ENCODE peak calls at places on chromosomes 3 and 15, in four cellular contexts. C, Y, F and L are unnamed samples.

GRCh38 chr3:50242778-50243551 is 7.0 kb downstream of the GNAI2 start:
- DNase-seq in F (peak), C (peak), Y (peak), L (peak)

GRCh38 chr15:31323627-31324026 is 3.0 kb upstream of the KLF13 start:
- DNase-seq in C (no peak), Y (peak), F (no peak), L (no peak)

GRCh38 chr3:81620813-81621212 is 140.6 kb downstream of the GBE1 start:
- DNase-seq in F (no peak), Y (no peak), C (no peak), L (no peak)

GRCh38 chr3:106058485-106058884 is 189.7 kb upstream of the CBLB start:
- DNase-seq in Y (no peak), F (no peak), C (no peak), L (no peak)

GRCh38 chr15:70726753-70727152 is 36.6 kb downstream of the UACA start:
- DNase-seq in C (no peak), Y (no peak), F (peak), L (no peak)

GRCh38 chr3:115808239-115808638 is 184.9 kb downstream of the GAP43 start:
- DNase-seq in C (no peak), Y (no peak), F (no peak), L (no peak)

GRCh38 chr3:160616721-160617120 is 51.4 kb upstream of the KPNA4 start:
- DNase-seq in F (peak), Y (no peak), C (no peak), L (peak)

GRCh38 chr3:170486398-170486797 is 67.7 kb downstream of the CLDN11 start:
- DNase-seq in F (no peak), Y (no peak), C (no peak), L (no peak)

GRCh38 chr15:41936649-41937567 is 35.4 kb downstream of the EHD4 start:
- DNase-seq in C (no peak), Y (peak), F (peak), L (peak)

GRCh38 chr3:43221076-43221475 is 65.3 kb upstream of the SNRK start:
- DNase-seq in F (peak), Y (no peak), C (no peak), L (no peak)

GRCh38 chr15:101112336-101113113 is 139.3 kb downstream of the CHSY1 start:
- DNase-seq in Y (no peak), C (no peak), F (no peak), L (no peak)

GRCh38 chr3:115986555-115987207 is 363.4 kb downstream of the GAP43 start:
- DNase-seq in Y (peak), F (peak), C (no peak), L (peak)

GRCh38 chr15:96626936-96627577 is 296.6 kb downstream of the NR2F2 start:
- DNase-seq in C (no peak), F (no peak), Y (no peak), L (no peak)

GRCh38 chr15:80982205-80982604 is 7.4 kb downstream of the MESD start:
- DNase-seq in F (no peak), C (no peak), Y (peak), L (no peak)

GRCh38 chr3:8220291-8220690 is 281.3 kb upstream of the LMCD1 start:
- DNase-seq in C (no peak), Y (no peak), F (no peak), L (no peak)

GRCh38 chr3:24119321-24119751 is 174.2 kb downstream of the NR1D2 start:
- DNase-seq in F (peak), Y (no peak), C (no peak), L (peak)

GRCh38 chr3:154100556-154100955 is 20.6 kb upstream of the ARHGEF26 start:
- DNase-seq in Y (no peak), F (no peak), C (no peak), L (no peak)

GRCh38 chr15:38699633-38700230 is 135.1 kb upstream of the RASGRP1 start:
- DNase-seq in C (peak), F (peak), Y (peak), L (peak)

GRCh38 chr3:186902154-186902553 is 28.2 kb upstream of the ST6GAL1 start:
- DNase-seq in F (peak), C (no peak), Y (no peak), L (no peak)

GRCh38 chr3:50187750-50188149 is 3.7 kb upstream of the GNAT1 start:
- DNase-seq in F (no peak), C (no peak), Y (no peak), L (no peak)

GRCh38 chr3:151479452-151479851 is 18.6 kb upstream of the IGSF10 start:
- DNase-seq in Y (no peak), C (no peak), F (no peak), L (no peak)

GRCh38 chr3:120258009-120258408 is 27.0 kb downstream of the GPR156 start:
- DNase-seq in C (no peak), F (no peak), Y (no peak), L (no peak)

GRCh38 chr3:68915973-68916372 is 16.4 kb downstream of the TAFA4 start:
- DNase-seq in Y (no peak), F (no peak), C (no peak), L (no peak)

GRCh38 chr15:25249236-25250010 is 189.4 kb downstream of the UBE3A start:
- DNase-seq in C (peak), F (no peak), Y (no peak), L (no peak)

GRCh38 chr3:171939578-171939977 is 96.4 kb downstream of the TMEM212 start:
- DNase-seq in C (no peak), F (no peak), Y (no peak), L (no peak)

GRCh38 chr3:45320986-45321385 is 67.4 kb upstream of the LARS2 start:
- DNase-seq in C (no peak), F (no peak), Y (no peak), L (no peak)

GRCh38 chr15:65962187-65962586 is 92.9 kb downstream of the RAB11A start:
- DNase-seq in F (no peak), C (no peak), Y (no peak), L (peak)

GRCh38 chr3:86109434-86109833 is 881.5 kb downstream of the VGLL3 start:
- DNase-seq in C (no peak), F (no peak), Y (no peak), L (no peak)

GRCh38 chr15:82146990-82147461 is 101.2 kb upstream of the MEX3B start:
- DNase-seq in C (no peak), Y (no peak), F (peak), L (peak)

GRCh38 chr3:192444096-192444790 is 283.1 kb downstream of the FGF12 start:
- DNase-seq in C (peak), Y (peak), F (peak), L (peak)

GRCh38 chr15:79212589-79213139 is 69.9 kb upstream of the ANKRD34C start:
- DNase-seq in C (no peak), Y (no peak), F (no peak), L (no peak)

GRCh38 chr15:32833323-32833944 is 115.6 kb downstream of the GREM1 start:
- DNase-seq in F (no peak), C (no peak), Y (peak), L (no peak)

DNA sequence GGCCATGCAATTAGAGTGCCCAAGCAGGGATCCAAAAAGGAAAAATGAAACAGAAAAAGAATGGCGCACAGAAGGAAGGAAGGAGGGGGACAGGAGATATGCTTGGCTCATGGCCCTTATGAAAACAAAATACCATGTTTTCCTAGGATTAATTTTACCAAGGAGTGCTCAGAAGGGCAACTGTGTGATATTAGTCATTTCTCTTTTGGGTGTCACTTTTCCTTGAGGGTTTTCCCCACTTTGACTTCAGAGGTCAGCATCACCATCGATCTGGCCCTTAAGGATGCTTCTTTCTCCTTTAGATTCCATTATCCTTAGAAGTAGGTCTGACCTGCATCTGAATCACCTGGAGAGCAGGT is 1.4 kb downstream of the PARP14 start:
- DNase-seq in C (no peak), Y (no peak), F (no peak), L (no peak)
- H3K4me3 ChIP-seq in C (peak), Y (peak), F (peak), L (peak)

GRCh38 chr3:67601919-67602608 is 52.3 kb downstream of the SUCLG2 start:
- DNase-seq in Y (no peak), F (peak), C (no peak), L (no peak)

GRCh38 chr3:67602816-67603215 is 51.6 kb downstream of the SUCLG2 start:
- DNase-seq in Y (no peak), F (no peak), C (no peak), L (no peak)

GRCh38 chr3:67608034-67608433 is 46.4 kb downstream of the SUCLG2 start:
- DNase-seq in F (no peak), Y (no peak), C (no peak), L (no peak)

GRCh38 chr3:67601385-67601784 is 53.0 kb downstream of the SUCLG2 start:
- DNase-seq in F (no peak), Y (no peak), C (no peak), L (no peak)

GRCh38 chr3:67605377-67605776 is 49.0 kb downstream of the SUCLG2 start:
- DNase-seq in Y (no peak), C (no peak), F (peak), L (peak)
- TF ChIP-seq CTCF in Y (no peak), C (no peak), F (peak), L (peak)

GRCh38 chr3:94543161-94543560 is 480.3 kb downstream of the NSUN3 start:
- DNase-seq in F (no peak), Y (no peak), C (no peak), L (no peak)
- H3K4me3 ChIP-seq in F (no peak), Y (no peak), C (no peak), L (no peak)

DNA sequence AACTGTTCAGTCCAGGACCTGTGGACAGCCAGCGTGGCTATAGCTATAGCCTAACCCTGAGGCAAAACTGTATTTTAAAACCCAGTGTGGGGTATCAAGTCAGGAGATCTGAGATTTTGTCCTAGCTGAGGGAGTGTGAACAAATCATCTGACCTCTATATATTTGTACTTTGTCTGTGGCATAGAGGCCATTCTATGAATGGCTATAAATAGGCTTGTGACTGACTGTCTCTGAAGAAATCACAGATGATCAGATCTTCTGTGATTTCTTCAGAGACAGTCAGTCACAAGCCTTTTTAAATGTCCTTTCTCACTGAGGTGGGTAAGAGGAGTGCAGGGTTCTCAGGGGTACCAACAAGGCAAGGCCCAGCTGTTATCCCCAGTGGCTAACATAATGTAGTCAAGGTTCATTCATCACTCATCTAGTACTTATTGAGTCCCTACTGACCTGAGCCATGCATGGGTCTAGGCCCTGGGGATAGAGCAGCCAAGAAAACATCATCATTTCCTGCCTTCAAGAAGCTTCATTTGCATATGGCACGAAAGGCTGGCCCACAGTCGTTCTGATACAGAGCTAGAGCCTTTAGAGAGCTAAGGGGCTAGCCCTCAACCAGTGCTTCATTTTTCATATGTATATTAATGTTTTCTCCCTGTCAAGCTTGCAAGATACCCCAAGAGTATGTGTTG is 53.3 kb downstream of the TIPARP start:
- DNase-seq in C (no peak), Y (peak), F (no peak), L (no peak)
- TF ChIP-seq CTCF in C (no peak), Y (no peak), F (no peak), L (no peak)

GRCh38 chr3:127732303-127732702 is 59.6 kb downstream of the ABTB1 start:
- DNase-seq in Y (no peak), C (no peak), F (no peak), L (no peak)

GRCh38 chr3:127731546-127731945 is 58.8 kb downstream of the ABTB1 start:
- DNase-seq in F (no peak), Y (no peak), C (no peak), L (no peak)

GRCh38 chr3:127730171-127730570 is 57.4 kb downstream of the ABTB1 start:
- DNase-seq in Y (no peak), F (no peak), C (no peak), L (no peak)

GRCh38 chr3:127729556-127730056 is 56.9 kb downstream of the ABTB1 start:
- DNase-seq in Y (no peak), F (no peak), C (no peak), L (peak)

DNA sequence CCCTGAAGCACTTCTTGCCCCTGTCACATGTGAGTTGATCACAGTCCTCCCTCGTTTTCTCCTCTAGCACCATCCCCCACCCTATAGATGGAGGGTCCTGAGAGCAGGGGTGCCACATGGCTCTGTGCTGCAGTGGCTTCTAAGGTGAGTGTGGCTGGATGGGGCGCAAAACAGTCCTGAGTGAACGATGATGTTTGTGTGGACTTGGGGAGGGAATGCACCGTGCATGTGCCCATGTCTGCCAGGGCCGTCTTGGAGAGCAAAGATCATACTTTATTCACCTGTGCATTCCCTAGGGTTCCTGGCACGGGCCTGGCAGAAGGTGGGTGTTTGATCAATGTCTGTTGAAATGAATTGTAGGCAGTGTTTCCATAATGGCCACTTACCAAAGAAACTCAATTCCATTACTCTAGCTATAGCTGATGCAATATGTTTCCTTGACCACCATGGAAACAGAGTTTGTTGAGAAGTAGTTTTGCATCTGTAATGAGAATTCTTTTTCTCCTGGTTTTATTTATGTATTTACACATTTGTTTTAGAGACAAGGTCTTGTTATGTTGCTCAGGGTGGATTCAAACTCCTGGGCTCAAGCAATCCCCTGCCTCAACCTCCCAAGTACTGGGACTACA is 58.0 kb downstream of the ABTB1 start:
- DNase-seq in Y (no peak), C (no peak), F (no peak), L (peak)
- H3K4me3 ChIP-seq in Y (no peak), C (no peak), F (no peak), L (no peak)

DNA sequence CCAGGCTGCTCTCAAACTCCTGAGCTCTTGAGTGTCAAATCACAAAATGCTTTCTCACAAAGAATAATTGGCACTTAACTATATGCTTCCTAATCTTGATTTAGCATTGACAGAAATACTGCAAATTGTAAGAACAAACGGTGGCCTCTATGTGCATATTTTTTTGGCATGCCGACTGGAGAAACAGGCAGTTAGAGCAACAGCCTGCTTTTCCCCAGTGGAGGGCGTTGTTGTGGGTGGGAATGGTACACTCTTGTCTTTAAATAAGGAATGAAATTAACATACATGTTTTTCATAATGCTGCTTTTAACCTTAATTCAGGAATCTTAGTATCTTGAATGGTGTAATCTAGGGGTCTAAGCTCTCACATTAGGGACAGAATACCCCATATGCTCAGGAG is 31.1 kb upstream of the SV2B start:
- DNase-seq in C (no peak), Y (no peak), F (no peak), L (no peak)
- TF ChIP-seq CTCF in C (no peak), Y (no peak), F (peak), L (no peak)

GRCh38 chr3:25804676-25805075 is 14.8 kb downstream of the OXSM start:
- DNase-seq in C (no peak), Y (no peak), F (no peak), L (no peak)
- H3K4me3 ChIP-seq in C (no peak), Y (no peak), F (no peak), L (no peak)